ENCODE peak calls at places on chromosome X, in eight cellular contexts. One of them, this sample, is unnamed.

GRCh38 chrX:46381630-46382029 is 163.6 kb downstream of the ZNF674 start:
- DNase-seq in GM13977: peak; percentile 28
- DNase-seq in neural progenitor cell: peak; percentile 47
- DNase-seq in breast epithelium: no peak
- DNase-seq in cardiac muscle cell: peak; percentile 25
- DNase-seq in foreskin fibroblast: no peak
- DNase-seq in AG10803: peak; percentile 15
- DNase-seq in fibroblast of pulmonary artery: peak; percentile 28
- DNase-seq in this sample: no peak

GRCh38 chrX:107683124-107683895 is 55.0 kb downstream of the PRPS1 start:
- DNase-seq in GM13977: no peak
- DNase-seq in neural progenitor cell: no peak
- DNase-seq in breast epithelium: no peak
- DNase-seq in cardiac muscle cell: no peak
- DNase-seq in foreskin fibroblast: peak; percentile 48
- DNase-seq in AG10803: no peak
- DNase-seq in fibroblast of pulmonary artery: peak; percentile 64
- DNase-seq in this sample: no peak

GRCh38 chrX:153644356-153645125 is 2.5 kb upstream of the DUSP9 start:
- DNase-seq in GM13977: no peak
- DNase-seq in neural progenitor cell: peak; percentile 60
- DNase-seq in breast epithelium: no peak
- DNase-seq in cardiac muscle cell: peak; percentile 46
- DNase-seq in foreskin fibroblast: no peak
- DNase-seq in AG10803: no peak
- DNase-seq in fibroblast of pulmonary artery: no peak
- DNase-seq in this sample: no peak

GRCh38 chrX:74291577-74291963 is 12.4 kb upstream of the ZCCHC13 start:
- DNase-seq in GM13977: no peak
- DNase-seq in neural progenitor cell: no peak
- DNase-seq in breast epithelium: no peak
- DNase-seq in cardiac muscle cell: no peak
- DNase-seq in foreskin fibroblast: no peak
- DNase-seq in AG10803: no peak
- DNase-seq in fibroblast of pulmonary artery: no peak
- DNase-seq in this sample: no peak

GRCh38 chrX:122418758-122419157 is 765.3 kb upstream of the GRIA3 start:
- DNase-seq in GM13977: no peak
- DNase-seq in neural progenitor cell: no peak
- DNase-seq in breast epithelium: no peak
- DNase-seq in cardiac muscle cell: no peak
- DNase-seq in foreskin fibroblast: no peak
- DNase-seq in AG10803: no peak
- DNase-seq in fibroblast of pulmonary artery: no peak
- DNase-seq in this sample: no peak

GRCh38 chrX:69055193-69055592 is 110.1 kb downstream of the PJA1 start:
- DNase-seq in GM13977: no peak
- DNase-seq in neural progenitor cell: no peak
- DNase-seq in breast epithelium: no peak
- DNase-seq in cardiac muscle cell: no peak
- DNase-seq in foreskin fibroblast: no peak
- DNase-seq in AG10803: no peak
- DNase-seq in fibroblast of pulmonary artery: no peak
- DNase-seq in this sample: no peak

GRCh38 chrX:45622538-45622937 is 421.9 kb upstream of the DIPK2B start:
- DNase-seq in GM13977: no peak
- DNase-seq in neural progenitor cell: no peak
- DNase-seq in breast epithelium: no peak
- DNase-seq in cardiac muscle cell: no peak
- DNase-seq in foreskin fibroblast: peak; percentile 83
- DNase-seq in AG10803: peak; percentile 92
- DNase-seq in fibroblast of pulmonary artery: peak; percentile 10
- DNase-seq in this sample: no peak

GRCh38 chrX:134294548-134294947 is 57.6 kb downstream of the CCDC160 start:
- DNase-seq in GM13977: no peak
- DNase-seq in neural progenitor cell: no peak
- DNase-seq in breast epithelium: no peak
- DNase-seq in cardiac muscle cell: peak; percentile 3
- DNase-seq in foreskin fibroblast: peak; percentile 0
- DNase-seq in AG10803: peak; percentile 0
- DNase-seq in fibroblast of pulmonary artery: peak; percentile 2
- DNase-seq in this sample: no peak

GRCh38 chrX:129077384-129077783 is 445.9 kb downstream of the SMARCA1 start:
- DNase-seq in GM13977: no peak
- DNase-seq in neural progenitor cell: no peak
- DNase-seq in breast epithelium: no peak
- DNase-seq in cardiac muscle cell: no peak
- DNase-seq in foreskin fibroblast: no peak
- DNase-seq in AG10803: no peak
- DNase-seq in fibroblast of pulmonary artery: no peak
- DNase-seq in this sample: no peak

GRCh38 chrX:103537871-103538387 is 18.6 kb upstream of the RAB40A start:
- DNase-seq in GM13977: no peak
- DNase-seq in neural progenitor cell: no peak
- DNase-seq in breast epithelium: no peak
- DNase-seq in cardiac muscle cell: no peak
- DNase-seq in foreskin fibroblast: no peak
- DNase-seq in AG10803: no peak
- DNase-seq in fibroblast of pulmonary artery: no peak
- DNase-seq in this sample: no peak

GRCh38 chrX:66014084-66014483 is 25.8 kb downstream of the VSIG4 start:
- DNase-seq in GM13977: no peak
- DNase-seq in neural progenitor cell: no peak
- DNase-seq in breast epithelium: no peak
- DNase-seq in cardiac muscle cell: no peak
- DNase-seq in foreskin fibroblast: no peak
- DNase-seq in AG10803: no peak
- DNase-seq in fibroblast of pulmonary artery: no peak
- DNase-seq in this sample: no peak

GRCh38 chrX:2500681-2501151 is at the start of the genes DHRSX and ZBED1:
- DNase-seq in GM13977: peak; percentile 93
- DNase-seq in neural progenitor cell: peak; percentile 84
- DNase-seq in breast epithelium: no peak
- DNase-seq in cardiac muscle cell: peak; percentile 66
- DNase-seq in foreskin fibroblast: no peak
- DNase-seq in AG10803: peak; percentile 25
- DNase-seq in fibroblast of pulmonary artery: peak; percentile 26
- DNase-seq in this sample: peak; percentile 89

GRCh38 chrX:103464071-103464773 is 55.1 kb downstream of the RAB40A start:
- DNase-seq in GM13977: peak; percentile 21
- DNase-seq in neural progenitor cell: peak; percentile 54
- DNase-seq in breast epithelium: no peak
- DNase-seq in cardiac muscle cell: peak; percentile 55
- DNase-seq in foreskin fibroblast: peak; percentile 44
- DNase-seq in AG10803: peak; percentile 36
- DNase-seq in fibroblast of pulmonary artery: peak; percentile 67
- DNase-seq in this sample: peak; percentile 25

GRCh38 chrX:135086197-135086854 is 34.0 kb downstream of the ETDB start:
- DNase-seq in GM13977: peak; percentile 46
- DNase-seq in neural progenitor cell: peak; percentile 69
- DNase-seq in breast epithelium: no peak
- DNase-seq in cardiac muscle cell: peak; percentile 66
- DNase-seq in foreskin fibroblast: peak; percentile 32
- DNase-seq in AG10803: peak; percentile 58
- DNase-seq in fibroblast of pulmonary artery: peak; percentile 68
- DNase-seq in this sample: peak; percentile 38

GRCh38 chrX:154082396-154083133 is 15.0 kb downstream of the MECP2 start:
- DNase-seq in GM13977: no peak
- DNase-seq in neural progenitor cell: no peak
- DNase-seq in breast epithelium: no peak
- DNase-seq in cardiac muscle cell: no peak
- DNase-seq in foreskin fibroblast: peak; percentile 57
- DNase-seq in AG10803: peak; percentile 78
- DNase-seq in fibroblast of pulmonary artery: peak; percentile 65
- DNase-seq in this sample: no peak

GRCh38 chrX:72027914-72028307 is 103.8 kb downstream of the RTL5 start:
- DNase-seq in GM13977: no peak
- DNase-seq in neural progenitor cell: no peak
- DNase-seq in breast epithelium: no peak
- DNase-seq in cardiac muscle cell: no peak
- DNase-seq in foreskin fibroblast: no peak
- DNase-seq in AG10803: no peak
- DNase-seq in fibroblast of pulmonary artery: no peak
- DNase-seq in this sample: no peak

GRCh38 chrX:49934148-49934547 is 11.8 kb downstream of the CLCN5 start:
- DNase-seq in GM13977: no peak
- DNase-seq in neural progenitor cell: no peak
- DNase-seq in breast epithelium: no peak
- DNase-seq in cardiac muscle cell: no peak
- DNase-seq in foreskin fibroblast: no peak
- DNase-seq in AG10803: no peak
- DNase-seq in fibroblast of pulmonary artery: peak; percentile 36
- DNase-seq in this sample: no peak

GRCh38 chrX:133921764-133922389 is 63.5 kb downstream of the GPC3 start:
- DNase-seq in GM13977: peak; percentile 25
- DNase-seq in neural progenitor cell: peak; percentile 78
- DNase-seq in breast epithelium: no peak
- DNase-seq in cardiac muscle cell: peak; percentile 64
- DNase-seq in foreskin fibroblast: no peak
- DNase-seq in AG10803: peak; percentile 16
- DNase-seq in fibroblast of pulmonary artery: peak; percentile 18
- DNase-seq in this sample: peak; percentile 31

GRCh38 chrX:9019151-9019550 is 14.8 kb downstream of the FAM9B start:
- DNase-seq in GM13977: no peak
- DNase-seq in neural progenitor cell: no peak
- DNase-seq in breast epithelium: no peak
- DNase-seq in cardiac muscle cell: no peak
- DNase-seq in foreskin fibroblast: peak; percentile 47
- DNase-seq in AG10803: peak; percentile 71
- DNase-seq in fibroblast of pulmonary artery: no peak
- DNase-seq in this sample: no peak

GRCh38 chrX:54550821-54551220 is 20.8 kb downstream of the GNL3L start:
- DNase-seq in GM13977: no peak
- DNase-seq in neural progenitor cell: no peak
- DNase-seq in breast epithelium: no peak
- DNase-seq in cardiac muscle cell: no peak
- DNase-seq in foreskin fibroblast: no peak
- DNase-seq in AG10803: no peak
- DNase-seq in fibroblast of pulmonary artery: no peak
- DNase-seq in this sample: no peak

DNA sequence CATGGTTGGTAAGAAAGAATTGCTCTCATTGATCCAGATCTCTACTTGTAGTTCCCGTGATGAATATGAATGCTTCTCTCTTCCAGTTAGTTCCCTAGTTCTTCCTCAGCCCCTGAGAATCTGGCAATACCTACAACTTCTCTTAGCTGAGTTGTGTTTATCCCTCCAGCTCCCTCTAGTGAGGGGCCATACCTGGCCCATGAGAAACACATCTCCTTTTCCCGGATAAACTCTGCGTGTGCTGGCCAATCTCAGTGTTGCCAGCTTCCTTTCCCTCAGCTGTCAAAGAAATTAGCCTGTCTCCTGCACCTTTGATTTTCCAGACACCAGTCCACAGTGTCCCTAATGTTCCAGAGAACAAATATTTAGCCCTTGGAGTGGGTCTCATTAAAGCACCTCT is 5.7 kb downstream of the CBLL2 start:
- DNase-seq in GM13977: no peak
- DNase-seq in neural progenitor cell: no peak
- DNase-seq in breast epithelium: no peak
- DNase-seq in cardiac muscle cell: peak; percentile 26
- DNase-seq in foreskin fibroblast: no peak
- DNase-seq in AG10803: no peak
- DNase-seq in fibroblast of pulmonary artery: no peak
- DNase-seq in this sample: no peak
- TF ChIP-seq CTCF in GM13977: no peak
- TF ChIP-seq CTCF in neural progenitor cell: no peak
- TF ChIP-seq CTCF in breast epithelium: no peak
- TF ChIP-seq CTCF in cardiac muscle cell: no peak
- TF ChIP-seq CTCF in foreskin fibroblast: no peak
- TF ChIP-seq CTCF in AG10803: peak; percentile 2
- TF ChIP-seq CTCF in fibroblast of pulmonary artery: no peak
- TF ChIP-seq CTCF in this sample: no peak

DNA sequence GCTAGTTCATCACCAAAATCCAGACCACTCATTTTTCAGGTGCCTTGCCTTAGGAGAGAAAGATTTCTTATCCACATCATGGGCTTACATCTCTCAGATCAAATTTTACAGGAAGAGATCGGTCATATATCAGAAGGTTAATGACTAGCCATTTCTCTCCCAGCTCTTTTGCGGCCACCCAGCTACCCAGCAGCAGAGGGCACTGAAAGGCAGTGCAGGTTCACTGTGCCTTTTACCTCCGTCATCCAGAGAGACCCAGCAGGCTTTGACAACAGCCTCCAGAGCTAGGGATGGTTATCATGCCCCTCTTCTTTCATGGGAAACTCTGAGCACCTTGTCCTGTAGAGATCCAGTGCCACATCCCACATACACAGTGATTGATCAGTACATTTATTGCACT is 384.8 kb downstream of the AFF2 start:
- DNase-seq in GM13977: no peak
- DNase-seq in neural progenitor cell: no peak
- DNase-seq in breast epithelium: no peak
- DNase-seq in cardiac muscle cell: no peak
- DNase-seq in foreskin fibroblast: no peak
- DNase-seq in AG10803: no peak
- DNase-seq in fibroblast of pulmonary artery: no peak
- DNase-seq in this sample: no peak
- TF ChIP-seq CTCF in GM13977: no peak
- TF ChIP-seq CTCF in neural progenitor cell: peak; percentile 7
- TF ChIP-seq CTCF in breast epithelium: no peak
- TF ChIP-seq CTCF in cardiac muscle cell: no peak
- TF ChIP-seq CTCF in foreskin fibroblast: no peak
- TF ChIP-seq CTCF in AG10803: no peak
- TF ChIP-seq CTCF in fibroblast of pulmonary artery: no peak
- TF ChIP-seq CTCF in this sample: no peak

GRCh38 chrX:12269484-12269883 is 131.2 kb downstream of the FRMPD4 start:
- DNase-seq in GM13977: no peak
- DNase-seq in neural progenitor cell: no peak
- DNase-seq in breast epithelium: no peak
- DNase-seq in cardiac muscle cell: no peak
- DNase-seq in foreskin fibroblast: peak; percentile 10
- DNase-seq in AG10803: peak; percentile 27
- DNase-seq in fibroblast of pulmonary artery: peak; percentile 3
- DNase-seq in this sample: no peak
- TF ChIP-seq CTCF in GM13977: no peak
- TF ChIP-seq CTCF in neural progenitor cell: no peak
- TF ChIP-seq CTCF in breast epithelium: no peak
- TF ChIP-seq CTCF in cardiac muscle cell: no peak
- TF ChIP-seq CTCF in foreskin fibroblast: no peak
- TF ChIP-seq CTCF in AG10803: peak; percentile 23
- TF ChIP-seq CTCF in fibroblast of pulmonary artery: no peak
- TF ChIP-seq CTCF in this sample: no peak

GRCh38 chrX:131818297-131818936 is 204.7 kb upstream of the STK26 start:
- DNase-seq in GM13977: no peak
- DNase-seq in neural progenitor cell: no peak
- DNase-seq in breast epithelium: no peak
- DNase-seq in cardiac muscle cell: no peak
- DNase-seq in foreskin fibroblast: no peak
- DNase-seq in AG10803: no peak
- DNase-seq in fibroblast of pulmonary artery: no peak
- DNase-seq in this sample: no peak

GRCh38 chrX:131812847-131813825 is 210.0 kb upstream of the STK26 start:
- DNase-seq in GM13977: peak; percentile 77
- DNase-seq in neural progenitor cell: no peak
- DNase-seq in breast epithelium: peak; percentile 53
- DNase-seq in cardiac muscle cell: no peak
- DNase-seq in foreskin fibroblast: peak; percentile 26
- DNase-seq in AG10803: peak; percentile 58
- DNase-seq in fibroblast of pulmonary artery: no peak
- DNase-seq in this sample: peak; percentile 70

GRCh38 chrX:131821945-131822622 is 201.0 kb upstream of the STK26 start:
- DNase-seq in GM13977: peak; percentile 43
- DNase-seq in neural progenitor cell: no peak
- DNase-seq in breast epithelium: no peak
- DNase-seq in cardiac muscle cell: no peak
- DNase-seq in foreskin fibroblast: no peak
- DNase-seq in AG10803: no peak
- DNase-seq in fibroblast of pulmonary artery: no peak
- DNase-seq in this sample: peak; percentile 36

GRCh38 chrX:131816551-131817136 is 206.5 kb upstream of the STK26 start:
- DNase-seq in GM13977: peak; percentile 52
- DNase-seq in neural progenitor cell: no peak
- DNase-seq in breast epithelium: no peak
- DNase-seq in cardiac muscle cell: no peak
- DNase-seq in foreskin fibroblast: peak; percentile 30
- DNase-seq in AG10803: peak; percentile 67
- DNase-seq in fibroblast of pulmonary artery: no peak
- DNase-seq in this sample: peak; percentile 40
- TF ChIP-seq CTCF in GM13977: peak; percentile 68
- TF ChIP-seq CTCF in neural progenitor cell: no peak
- TF ChIP-seq CTCF in breast epithelium: peak; percentile 65
- TF ChIP-seq CTCF in cardiac muscle cell: no peak
- TF ChIP-seq CTCF in foreskin fibroblast: peak; percentile 2
- TF ChIP-seq CTCF in AG10803: peak; percentile 35
- TF ChIP-seq CTCF in fibroblast of pulmonary artery: no peak
- TF ChIP-seq CTCF in this sample: peak; percentile 10

This sample was measured in GM10248.